ENCODE peak calls at places on chromosomes 7 and 10, in seven cellular contexts. One of them, this sample, is unnamed.

GRCh38 chr10:125160856-125161569 is 650 bp upstream of the CTBP2 start:
- DNase-seq in T-helper 2 cell: no peak
- DNase-seq in naive thymus-derived CD8-positive, alpha-beta T cell: no peak
- DNase-seq in stomach: peak
- DNase-seq in posterior cingulate gyrus: peak
- DNase-seq in fibroblast of pulmonary artery: peak
- DNase-seq in neural crest cell: peak
- DNase-seq in this sample: peak

GRCh38 chr7:14841086-14841485 is 61.5 kb downstream of the DGKB start:
- DNase-seq in fibroblast of pulmonary artery: no peak
- DNase-seq in T-helper 2 cell: no peak
- DNase-seq in stomach: no peak
- DNase-seq in neural crest cell: no peak
- DNase-seq in naive thymus-derived CD8-positive, alpha-beta T cell: no peak
- DNase-seq in posterior cingulate gyrus: no peak
- DNase-seq in this sample: no peak

GRCh38 chr7:117478796-117479479 is 887 bp upstream of the CFTR start:
- DNase-seq in stomach: no peak
- DNase-seq in T-helper 2 cell: peak
- DNase-seq in neural crest cell: no peak
- DNase-seq in naive thymus-derived CD8-positive, alpha-beta T cell: no peak
- DNase-seq in posterior cingulate gyrus: no peak
- DNase-seq in fibroblast of pulmonary artery: no peak
- DNase-seq in this sample: no peak

GRCh38 chr10:782751-783648 is 93.5 kb upstream of the DIP2C start:
- DNase-seq in stomach: peak
- DNase-seq in T-helper 2 cell: no peak
- DNase-seq in posterior cingulate gyrus: peak
- DNase-seq in neural crest cell: peak
- DNase-seq in fibroblast of pulmonary artery: no peak
- DNase-seq in naive thymus-derived CD8-positive, alpha-beta T cell: peak
- DNase-seq in this sample: peak

GRCh38 chr10:34655286-34656170 is 159.6 kb downstream of the PARD3 start:
- DNase-seq in naive thymus-derived CD8-positive, alpha-beta T cell: no peak
- DNase-seq in posterior cingulate gyrus: no peak
- DNase-seq in fibroblast of pulmonary artery: peak
- DNase-seq in stomach: peak
- DNase-seq in neural crest cell: peak
- DNase-seq in T-helper 2 cell: peak
- DNase-seq in this sample: peak

GRCh38 chr7:101565601-101566209 is 63.4 kb downstream of the MYL10 start:
- DNase-seq in posterior cingulate gyrus: peak
- DNase-seq in T-helper 2 cell: no peak
- DNase-seq in naive thymus-derived CD8-positive, alpha-beta T cell: peak
- DNase-seq in stomach: no peak
- DNase-seq in neural crest cell: no peak
- DNase-seq in fibroblast of pulmonary artery: no peak
- DNase-seq in this sample: peak

GRCh38 chr10:95485445-95485844 is 75.7 kb downstream of the SORBS1 start:
- DNase-seq in T-helper 2 cell: peak
- DNase-seq in posterior cingulate gyrus: no peak
- DNase-seq in naive thymus-derived CD8-positive, alpha-beta T cell: no peak
- DNase-seq in neural crest cell: no peak
- DNase-seq in fibroblast of pulmonary artery: no peak
- DNase-seq in stomach: no peak
- DNase-seq in this sample: no peak

GRCh38 chr10:67520924-67521520 is 175.0 kb downstream of the CTNNA3 start:
- DNase-seq in neural crest cell: peak
- DNase-seq in naive thymus-derived CD8-positive, alpha-beta T cell: no peak
- DNase-seq in T-helper 2 cell: peak
- DNase-seq in fibroblast of pulmonary artery: peak
- DNase-seq in stomach: no peak
- DNase-seq in posterior cingulate gyrus: peak
- DNase-seq in this sample: no peak

GRCh38 chr7:129574487-129574886 is 37.0 kb upstream of the NRF1 start:
- DNase-seq in T-helper 2 cell: no peak
- DNase-seq in posterior cingulate gyrus: no peak
- DNase-seq in stomach: no peak
- DNase-seq in naive thymus-derived CD8-positive, alpha-beta T cell: no peak
- DNase-seq in fibroblast of pulmonary artery: peak
- DNase-seq in neural crest cell: no peak
- DNase-seq in this sample: no peak

GRCh38 chr7:69747144-69747543 is 148.9 kb downstream of the AUTS2 start:
- DNase-seq in posterior cingulate gyrus: no peak
- DNase-seq in stomach: no peak
- DNase-seq in neural crest cell: no peak
- DNase-seq in T-helper 2 cell: no peak
- DNase-seq in naive thymus-derived CD8-positive, alpha-beta T cell: no peak
- DNase-seq in fibroblast of pulmonary artery: no peak
- DNase-seq in this sample: no peak

GRCh38 chr7:153130052-153130451 is 370.5 kb downstream of the ACTR3B start:
- DNase-seq in naive thymus-derived CD8-positive, alpha-beta T cell: no peak
- DNase-seq in stomach: no peak
- DNase-seq in T-helper 2 cell: no peak
- DNase-seq in posterior cingulate gyrus: no peak
- DNase-seq in neural crest cell: no peak
- DNase-seq in fibroblast of pulmonary artery: no peak
- DNase-seq in this sample: no peak

GRCh38 chr7:144529269-144529926 is 125.9 kb upstream of the NOBOX start:
- DNase-seq in posterior cingulate gyrus: no peak
- DNase-seq in T-helper 2 cell: peak
- DNase-seq in neural crest cell: no peak
- DNase-seq in stomach: no peak
- DNase-seq in naive thymus-derived CD8-positive, alpha-beta T cell: no peak
- DNase-seq in fibroblast of pulmonary artery: no peak
- DNase-seq in this sample: no peak

GRCh38 chr10:73907841-73908517 is 3.0 kb upstream of the PLAU start:
- DNase-seq in fibroblast of pulmonary artery: peak
- DNase-seq in T-helper 2 cell: no peak
- DNase-seq in neural crest cell: no peak
- DNase-seq in stomach: no peak
- DNase-seq in posterior cingulate gyrus: no peak
- DNase-seq in naive thymus-derived CD8-positive, alpha-beta T cell: no peak
- DNase-seq in this sample: no peak

GRCh38 chr7:98286093-98286525 is 4.6 kb downstream of the BRI3 start:
- DNase-seq in naive thymus-derived CD8-positive, alpha-beta T cell: no peak
- DNase-seq in T-helper 2 cell: no peak
- DNase-seq in neural crest cell: no peak
- DNase-seq in fibroblast of pulmonary artery: peak
- DNase-seq in posterior cingulate gyrus: peak
- DNase-seq in stomach: peak
- DNase-seq in this sample: peak

GRCh38 chr7:5574770-5575269 is 151.2 kb upstream of the TNRC18 start:
- DNase-seq in stomach: no peak
- DNase-seq in naive thymus-derived CD8-positive, alpha-beta T cell: no peak
- DNase-seq in posterior cingulate gyrus: no peak
- DNase-seq in fibroblast of pulmonary artery: no peak
- DNase-seq in T-helper 2 cell: no peak
- DNase-seq in neural crest cell: no peak
- DNase-seq in this sample: peak

GRCh38 chr10:42958142-42958868 is 118.6 kb upstream of the RET start:
- DNase-seq in naive thymus-derived CD8-positive, alpha-beta T cell: no peak
- DNase-seq in T-helper 2 cell: no peak
- DNase-seq in neural crest cell: no peak
- DNase-seq in posterior cingulate gyrus: peak
- DNase-seq in fibroblast of pulmonary artery: no peak
- DNase-seq in stomach: peak
- DNase-seq in this sample: peak

This sample was measured in islet precursor cell.